ENCODE peak calls at places on chromosomes 3 and 15, in nine cellular contexts. W is endothelial cell of umbilical vein, O is BJ, H is pancreas, C is brain microvascular endothelial cell, F is AG10803, R is upper lobe of right lung, G is psoas muscle, K is lower leg skin. T is an unnamed sample.

GRCh38 chr3:12471228-12471627 is 13.1 kb upstream of the TSEN2 start:
- DNase-seq in W (no peak), O (no peak), H (no peak), C (no peak), F (no peak), R (no peak), G (no peak), K (no peak), T (no peak)

GRCh38 chr15:77702211-77702957 is 69.7 kb upstream of the LINGO1 start:
- DNase-seq in W (peak), O (no peak), H (no peak), C (peak), F (no peak), R (no peak), G (no peak), K (no peak), T (peak)

GRCh38 chr3:150725548-150725947 is 21.8 kb upstream of the ERICH6 start:
- DNase-seq in W (no peak), O (no peak), H (no peak), C (no peak), F (no peak), R (no peak), G (no peak), K (no peak), T (no peak)

GRCh38 chr3:53658613-53659193 is 164.3 kb downstream of the CACNA1D start:
- DNase-seq in W (no peak), O (no peak), H (no peak), C (no peak), F (no peak), R (no peak), G (no peak), K (peak), T (no peak)

GRCh38 chr3:8784676-8785435 is 15.4 kb upstream of the OXTR start:
- DNase-seq in W (peak), O (no peak), H (no peak), C (no peak), F (no peak), R (no peak), G (no peak), K (no peak), T (no peak)

GRCh38 chr3:52455283-52456168 is at the start of gene NISCH:
- DNase-seq in W (peak), O (no peak), H (peak), C (peak), F (peak), R (peak), G (peak), K (peak), T (peak)

GRCh38 chr3:61682671-61683408 is 121.5 kb downstream of the PTPRG start:
- DNase-seq in W (no peak), O (peak), H (no peak), C (no peak), F (peak), R (no peak), G (no peak), K (no peak), T (no peak)

GRCh38 chr3:102488316-102488715 is 53.5 kb downstream of the ZPLD1 start:
- DNase-seq in W (no peak), O (no peak), H (no peak), C (no peak), F (no peak), R (no peak), G (no peak), K (no peak), T (no peak)

GRCh38 chr3:63076357-63076756 is 201.1 kb upstream of the CADPS start:
- DNase-seq in W (no peak), O (no peak), H (no peak), C (no peak), F (no peak), R (no peak), G (no peak), K (no peak), T (no peak)

GRCh38 chr3:34934660-34935059 is 704.7 kb upstream of the ARPP21 start:
- DNase-seq in W (no peak), O (no peak), H (no peak), C (no peak), F (no peak), R (no peak), G (no peak), K (no peak), T (no peak)

GRCh38 chr3:38479431-38480092 is 16.6 kb upstream of the EXOG start:
- DNase-seq in W (peak), O (no peak), H (peak), C (peak), F (peak), R (no peak), G (peak), K (no peak), T (peak)

GRCh38 chr3:59899068-59899467 is 849.2 kb upstream of the CFAP20DC start:
- DNase-seq in W (no peak), O (no peak), H (no peak), C (no peak), F (no peak), R (no peak), G (no peak), K (no peak), T (no peak)

GRCh38 chr3:182435860-182436259 is 357.4 kb upstream of the ATP11B start:
- DNase-seq in W (no peak), O (no peak), H (no peak), C (no peak), F (no peak), R (no peak), G (no peak), K (no peak), T (no peak)

GRCh38 chr15:38853608-38854007 is 289.0 kb upstream of the RASGRP1 start:
- DNase-seq in W (no peak), O (no peak), H (no peak), C (peak), F (peak), R (no peak), G (no peak), K (no peak), T (no peak)
- TF ChIP-seq CTCF in W (no peak), O (peak), H (no peak), C (peak), F (peak), R (peak), G (no peak), K (no peak), T (peak)

DNA sequence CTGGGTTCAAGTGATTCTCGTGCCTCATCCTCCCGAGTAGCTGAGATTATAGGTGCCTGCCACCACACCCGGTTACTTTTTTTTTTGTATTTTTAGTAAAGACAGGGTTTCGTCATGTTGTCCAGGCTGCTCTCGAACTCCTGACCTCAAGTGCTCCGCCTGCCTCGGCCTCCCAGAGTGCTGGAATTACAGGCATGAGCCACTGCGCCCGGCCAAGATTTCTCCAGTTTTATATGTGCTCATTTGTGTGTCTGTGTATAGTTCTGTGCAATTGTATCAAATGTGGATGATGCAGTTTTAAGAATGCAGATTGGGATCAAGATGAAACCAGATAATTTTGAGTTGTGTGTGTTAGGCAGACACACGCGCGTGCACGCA is 68.3 kb downstream of the SLCO3A1 start:
- DNase-seq in W (no peak), O (no peak), H (no peak), C (no peak), F (no peak), R (no peak), G (no peak), K (peak), T (peak)
- H3K4me3 ChIP-seq in W (no peak), O (no peak), H (no peak), C (no peak), F (no peak), R (no peak), G (no peak), K (no peak), T (no peak)

GRCh38 chr15:43509923-43510229 is 7.5 kb upstream of the MAP1A start:
- DNase-seq in W (no peak), O (no peak), H (no peak), C (no peak), F (no peak), R (no peak), G (no peak), K (no peak), T (peak)

GRCh38 chr15:43509002-43509922 is 8.1 kb upstream of the MAP1A start:
- DNase-seq in W (no peak), O (no peak), H (no peak), C (no peak), F (peak), R (peak), G (peak), K (peak), T (peak)

GRCh38 chr15:43508421-43508820 is 9.0 kb upstream of the MAP1A start:
- DNase-seq in W (no peak), O (no peak), H (no peak), C (no peak), F (no peak), R (no peak), G (no peak), K (no peak), T (no peak)

GRCh38 chr15:43511012-43511885 is 6.2 kb upstream of the MAP1A start:
- DNase-seq in W (no peak), O (no peak), H (no peak), C (no peak), F (no peak), R (no peak), G (no peak), K (peak), T (peak)

DNA sequence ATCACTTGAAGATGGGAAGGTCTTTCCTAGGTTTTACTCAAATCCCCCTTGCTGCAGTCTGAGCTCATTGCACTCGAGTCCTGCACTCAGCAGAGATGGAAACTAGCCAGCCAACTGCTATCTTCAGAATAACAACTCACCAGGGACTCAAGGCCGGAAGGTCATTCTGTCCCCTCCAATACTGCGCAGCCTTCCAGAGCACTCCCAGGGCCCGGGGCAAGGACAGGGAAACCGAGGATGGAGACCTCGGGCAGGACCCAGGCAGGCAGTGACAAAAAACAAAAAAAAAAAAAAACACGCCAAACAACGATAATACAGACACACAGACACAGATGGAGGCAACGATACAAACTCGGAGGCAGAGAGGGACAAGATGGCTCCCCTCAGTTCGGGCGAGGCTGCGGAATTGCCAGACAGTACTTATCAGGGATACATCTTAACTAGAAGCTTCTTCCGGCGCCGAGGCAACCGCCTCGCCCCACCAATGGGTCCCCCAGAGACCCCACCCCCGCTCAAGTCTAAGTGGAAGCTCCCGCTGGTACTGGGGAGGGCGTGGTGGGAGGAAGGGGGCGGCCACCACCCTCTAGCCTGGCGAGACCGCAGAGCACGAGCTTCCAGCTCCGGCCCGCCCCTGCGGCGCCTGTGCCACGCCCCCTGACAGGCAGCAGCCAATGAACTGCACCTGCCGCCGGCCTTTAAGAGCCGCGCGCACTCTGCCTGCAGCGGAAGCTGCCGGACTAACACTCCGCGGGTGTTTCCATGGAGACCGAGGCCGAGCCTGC is 7.0 kb upstream of the MAP1A start:
- DNase-seq in W (peak), O (peak), H (peak), C (peak), F (peak), R (peak), G (peak), K (peak), T (peak)
- TF ChIP-seq CTCF in W (no peak), O (peak), H (no peak), C (peak), F (peak), R (peak), G (peak), K (no peak), T (peak)

DNA sequence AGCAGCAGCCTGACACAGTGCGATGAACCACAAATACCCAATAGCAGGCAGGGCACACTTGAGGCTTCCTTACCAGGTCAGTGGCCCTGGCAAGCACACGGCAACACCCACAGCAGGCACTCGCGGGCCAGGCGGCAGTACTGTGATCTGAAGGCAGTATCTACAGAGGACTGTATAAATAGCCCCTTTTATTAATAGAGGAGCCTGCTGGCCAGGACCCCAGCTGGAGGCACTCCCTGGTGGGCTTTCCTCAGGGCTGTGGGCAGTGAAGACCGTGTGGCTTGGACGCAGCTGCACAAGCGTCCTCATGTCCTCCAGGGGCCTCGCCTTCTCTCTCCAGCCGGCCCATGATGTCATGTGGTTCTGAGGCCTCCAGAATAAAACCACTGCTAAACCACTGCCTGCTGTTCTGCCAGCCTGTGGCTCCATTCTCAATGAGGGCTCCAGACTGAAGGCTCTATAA is 44.1 kb downstream of the LRIG1 start:
- DNase-seq in W (no peak), O (no peak), H (no peak), C (no peak), F (peak), R (no peak), G (peak), K (no peak), T (no peak)
- H3K4me3 ChIP-seq in W (no peak), O (no peak), H (no peak), C (no peak), F (no peak), R (no peak), G (peak), K (no peak), T (no peak)

DNA sequence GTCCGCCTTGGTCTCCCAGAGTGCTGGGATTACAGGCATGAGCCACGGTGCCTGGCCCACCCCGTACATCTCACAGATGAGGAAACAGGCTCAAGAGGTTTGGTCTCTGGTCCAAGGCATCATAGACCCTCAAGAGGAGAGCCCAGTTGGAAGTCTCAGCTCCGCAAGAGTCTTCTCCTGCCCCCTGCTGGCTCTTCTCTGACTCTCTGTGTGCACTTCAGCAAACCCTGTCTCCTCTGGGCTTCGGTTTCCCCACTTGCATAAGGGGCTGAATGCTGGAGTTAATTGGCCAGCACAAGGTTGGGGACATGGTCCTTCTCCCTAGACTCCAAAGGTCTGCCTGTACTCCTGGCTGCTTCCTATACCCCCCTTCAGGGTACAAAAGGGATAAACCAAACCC is 3.9 kb downstream of the MST1R start:
- DNase-seq in W (peak), O (no peak), H (no peak), C (no peak), F (no peak), R (no peak), G (no peak), K (no peak), T (no peak)
- TF ChIP-seq CTCF in W (peak), O (peak), H (no peak), C (peak), F (peak), R (peak), G (peak), K (no peak), T (no peak)

GRCh38 chr15:70627322-70627721 is 136.0 kb downstream of the UACA start:
- DNase-seq in W (no peak), O (no peak), H (no peak), C (no peak), F (no peak), R (no peak), G (no peak), K (no peak), T (no peak)

GRCh38 chr15:70625438-70625837 is 137.9 kb downstream of the UACA start:
- DNase-seq in W (no peak), O (no peak), H (no peak), C (no peak), F (no peak), R (no peak), G (no peak), K (no peak), T (no peak)

GRCh38 chr15:70628542-70628941 is 134.8 kb downstream of the UACA start:
- DNase-seq in W (no peak), O (no peak), H (no peak), C (no peak), F (no peak), R (no peak), G (no peak), K (no peak), T (no peak)

GRCh38 chr15:70629735-70630273 is 133.6 kb downstream of the UACA start:
- DNase-seq in W (no peak), O (no peak), H (no peak), C (no peak), F (no peak), R (no peak), G (no peak), K (no peak), T (no peak)

GRCh38 chr15:70627734-70628541 is 135.4 kb downstream of the UACA start:
- DNase-seq in W (no peak), O (peak), H (no peak), C (peak), F (peak), R (no peak), G (no peak), K (no peak), T (peak)
- H3K4me3 ChIP-seq in W (no peak), O (no peak), H (no peak), C (no peak), F (no peak), R (no peak), G (no peak), K (no peak), T (no peak)

T was measured in fibroblast of the aortic adventitia.